ENCODE peak calls at places on chromosome 21, in five cellular contexts. Z, Y, N, K and G are unnamed samples.

GRCh38 chr21:42366292-42367010 is at the start of gene TFF1:
- DNase-seq in Y (no peak), K (no peak), N (no peak), Z (no peak), G (peak)

GRCh38 chr21:31993826-31994791 is 121.3 kb downstream of the HUNK start:
- DNase-seq in K (no peak), Y (no peak), Z (no peak), N (no peak), G (no peak)

GRCh38 chr21:35727830-35728229 is 332.5 kb downstream of the SETD4 start:
- DNase-seq in Z (no peak), K (no peak), Y (no peak), N (no peak), G (no peak)

GRCh38 chr21:17427157-17427556 is 85.7 kb upstream of the CXADR start:
- DNase-seq in N (no peak), Z (no peak), K (no peak), Y (no peak), G (no peak)

GRCh38 chr21:42145569-42146250 is 73.2 kb upstream of the ABCG1 start:
- DNase-seq in Y (peak), N (peak), K (peak), Z (peak), G (peak)

GRCh38 chr21:17454315-17455027 is 58.4 kb upstream of the CXADR start:
- DNase-seq in Z (peak), N (peak), K (peak), Y (peak), G (peak)

GRCh38 chr21:35252831-35253230 is 203.7 kb upstream of the RUNX1 start:
- DNase-seq in Y (no peak), N (no peak), Z (no peak), K (no peak), G (no peak)

GRCh38 chr21:36867506-36867905 is 99.0 kb downstream of the HLCS start:
- DNase-seq in Z (no peak), K (no peak), N (no peak), Y (no peak), G (no peak)

GRCh38 chr21:42599962-42600361 is 53.5 kb upstream of the PDE9A start:
- DNase-seq in Y (no peak), Z (no peak), N (no peak), K (no peak), G (no peak)

GRCh38 chr21:17476006-17476405 is 36.8 kb upstream of the CXADR start:
- DNase-seq in Z (no peak), K (no peak), N (no peak), Y (no peak), G (no peak)

GRCh38 chr21:31641416-31641922 is 18.0 kb upstream of the SOD1 start:
- DNase-seq in N (no peak), K (no peak), Z (no peak), Y (no peak), G (no peak)

GRCh38 chr21:40333731-40334130 is 466.5 kb downstream of the PCP4 start:
- DNase-seq in N (no peak), Z (no peak), K (no peak), Y (no peak), G (no peak)

GRCh38 chr21:43195131-43196021 is 26.6 kb downstream of the CRYAA start:
- DNase-seq in K (no peak), Y (peak), Z (no peak), N (no peak), G (no peak)

GRCh38 chr21:29712818-29713217 is 227.0 kb downstream of the GRIK1 start:
- DNase-seq in N (no peak), Y (no peak), Z (no peak), K (no peak), G (no peak)

GRCh38 chr21:42447182-42447581 is 43.5 kb downstream of the UBASH3A start:
- DNase-seq in Y (no peak), Z (no peak), N (no peak), K (no peak), G (no peak)

GRCh38 chr21:41921089-41921819 is 32.6 kb downstream of the C2CD2 start:
- DNase-seq in Z (no peak), K (no peak), N (no peak), Y (no peak), G (no peak)

GRCh38 chr21:8992731-8993174 is 1528.6 kb upstream of the TPTE start:
- DNase-seq in Y (peak), N (no peak), K (no peak), Z (no peak), G (peak)

GRCh38 chr21:40575983-40576382 is 271.0 kb downstream of the DSCAM start:
- DNase-seq in Y (no peak), K (no peak), Z (no peak), N (no peak), G (no peak)

GRCh38 chr21:41816583-41817165 is 49.8 kb upstream of the RIPK4 start:
- DNase-seq in N (peak), K (peak), Z (peak), Y (peak), G (peak)

GRCh38 chr21:41766883-41767605 is at the start of gene RIPK4:
- DNase-seq in Z (peak), N (peak), K (no peak), Y (peak), G (no peak)

GRCh38 chr21:15061747-15062146 is 3.1 kb downstream of the NRIP1 start:
- DNase-seq in N (no peak), Z (no peak), Y (no peak), K (no peak), G (peak)

GRCh38 chr21:41133896-41134522 is 34.0 kb upstream of the BACE2 start:
- DNase-seq in Z (peak), K (peak), N (peak), Y (no peak), G (peak)

GRCh38 chr21:29798840-29799239 is 141.0 kb downstream of the GRIK1 start:
- DNase-seq in Y (no peak), K (no peak), N (no peak), Z (no peak), G (no peak)

GRCh38 chr21:23401278-23401677 is 2206.0 kb downstream of the MRPL39 start:
- DNase-seq in Z (peak), Y (no peak), N (no peak), K (no peak), G (peak)

GRCh38 chr21:17987328-17987727 is 168.2 kb upstream of the C21orf91 start:
- DNase-seq in Z (no peak), N (no peak), Y (no peak), K (no peak), G (no peak)

GRCh38 chr21:17461582-17461981 is 51.3 kb upstream of the CXADR start:
- DNase-seq in Z (no peak), K (no peak), N (peak), Y (no peak), G (no peak)

GRCh38 chr21:31326478-31327247 is 17.4 kb downstream of the TIAM1 start:
- DNase-seq in K (no peak), N (no peak), Y (no peak), Z (no peak), G (no peak)

GRCh38 chr21:36454706-36455105 is 25.2 kb downstream of the CLDN14 start:
- DNase-seq in K (no peak), Z (no peak), N (no peak), Y (no peak), G (no peak)

GRCh38 chr21:42459583-42460215 is 36.3 kb downstream of the RSPH1 start:
- DNase-seq in K (no peak), Z (no peak), Y (no peak), N (no peak), G (no peak)

GRCh38 chr21:30268608-30269197 is 14.0 kb downstream of the KRTAP24-1 start:
- DNase-seq in Z (peak), N (no peak), K (no peak), Y (peak), G (no peak)

GRCh38 chr21:42475526-42476492 is 20.2 kb downstream of the RSPH1 start:
- DNase-seq in Y (no peak), Z (no peak), N (no peak), K (no peak), G (no peak)

GRCh38 chr21:36987845-36988244 is 18.7 kb upstream of the RIPPLY3 start:
- DNase-seq in Y (no peak), N (no peak), Z (no peak), K (no peak), G (no peak)

GRCh38 chr21:30668776-30669175 is 26.1 kb downstream of the KRTAP20-3 start:
- DNase-seq in Z (no peak), Y (no peak), N (no peak), K (no peak), G (no peak)

GRCh38 chr21:14880922-14881321 is 183.9 kb downstream of the NRIP1 start:
- DNase-seq in K (no peak), Z (no peak), N (peak), Y (no peak), G (peak)

GRCh38 chr21:14673649-14674048 is 127.5 kb upstream of the SAMSN1 start:
- DNase-seq in Y (no peak), N (no peak), K (no peak), Z (peak), G (no peak)

GRCh38 chr21:41953249-41953830 is 478 bp downstream of the C2CD2 start:
- DNase-seq in Y (no peak), N (peak), Z (peak), K (no peak), G (no peak)

GRCh38 chr21:44582055-44582454 is 1.7 kb upstream of the KRTAP10-5 start:
- DNase-seq in Y (peak), N (no peak), Z (no peak), K (no peak), G (no peak)
- H2AFZ ChIP-seq in Y (no peak), N (no peak), Z (no peak), K (no peak), G (no peak)

GRCh38 chr21:26374817-26375216 is 198.3 kb downstream of the CYYR1 start:
- DNase-seq in N (peak), Z (no peak), Y (no peak), K (no peak), G (peak)

GRCh38 chr21:26377111-26377694 is 195.9 kb downstream of the CYYR1 start:
- DNase-seq in N (peak), Z (no peak), Y (no peak), K (no peak), G (no peak)

DNA sequence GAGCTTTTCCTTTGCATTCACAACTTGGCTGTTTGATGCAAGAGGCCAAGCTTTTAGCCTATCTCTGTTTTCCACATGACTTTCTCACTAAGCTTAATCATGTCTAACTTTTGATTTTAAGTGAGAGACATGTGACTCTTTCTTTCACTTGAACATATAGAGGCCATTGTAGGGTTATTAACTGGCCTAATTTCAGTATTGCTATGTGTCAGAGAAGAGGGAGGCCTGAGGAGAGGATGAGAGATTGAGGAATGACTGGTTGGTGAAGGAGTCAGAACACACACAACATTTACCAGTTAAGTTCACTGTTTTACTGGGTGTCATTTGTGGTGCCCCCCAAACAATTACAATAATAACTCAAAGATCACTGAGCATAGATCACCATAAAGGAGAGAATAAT is 193.5 kb downstream of the CYYR1 start:
- DNase-seq in K (no peak), N (no peak), Z (no peak), Y (no peak), G (no peak)
- H3K9ac ChIP-seq in K (no peak), N (no peak), Z (no peak), Y (no peak), G (no peak)

GRCh38 chr21:46142581-46143473 is 12.6 kb downstream of the FTCD start:
- DNase-seq in N (no peak), Z (no peak), K (no peak), Y (no peak), G (no peak)
- H2AFZ ChIP-seq in N (no peak), Z (no peak), K (peak), Y (no peak), G (no peak)

DNA sequence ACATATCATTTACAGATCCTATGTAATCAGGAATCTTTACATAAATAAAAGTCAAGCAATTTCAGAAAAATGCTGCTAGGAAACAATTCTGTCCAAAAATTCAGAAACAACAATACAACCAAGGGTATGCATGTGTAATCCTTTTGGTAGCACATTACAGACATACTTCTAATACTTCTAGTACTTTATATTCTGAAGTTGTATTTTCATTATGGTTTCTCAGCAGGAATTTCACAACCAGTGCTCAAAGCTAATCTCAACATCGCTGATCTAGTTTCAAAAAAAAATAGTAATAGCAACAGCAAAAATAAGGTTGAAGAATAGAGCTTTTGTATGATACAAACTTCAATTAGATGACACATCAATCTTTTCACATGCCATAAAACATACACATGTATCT is 545.2 kb downstream of the LTN1 start:
- DNase-seq in K (no peak), N (peak), Y (no peak), Z (no peak), G (no peak)
- H3K9ac ChIP-seq in K (no peak), N (no peak), Y (no peak), Z (no peak), G (no peak)

DNA sequence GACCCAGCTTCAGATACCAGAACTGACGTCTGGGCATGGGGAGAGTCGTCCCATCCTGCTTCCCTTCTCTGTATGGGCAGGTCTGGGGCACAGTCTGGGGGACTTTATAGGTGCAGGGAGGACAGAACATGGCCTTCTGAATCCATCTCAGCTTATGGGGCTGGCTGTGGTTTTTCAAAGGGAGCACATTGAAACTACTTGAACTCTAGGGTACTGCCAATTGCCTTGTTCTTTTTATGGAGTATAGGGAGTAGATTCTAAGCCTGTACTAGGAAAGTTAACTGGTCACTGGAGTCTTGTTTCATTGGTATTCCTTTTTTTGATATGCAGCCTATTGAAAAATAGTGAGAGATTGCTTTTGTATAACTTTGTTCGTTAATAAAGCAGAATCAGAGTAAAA is 90.2 kb downstream of the ATP5PO start:
- DNase-seq in N (no peak), Z (no peak), Y (no peak), K (no peak), G (no peak)
- H2AFZ ChIP-seq in N (no peak), Z (no peak), Y (no peak), K (no peak), G (no peak)

DNA sequence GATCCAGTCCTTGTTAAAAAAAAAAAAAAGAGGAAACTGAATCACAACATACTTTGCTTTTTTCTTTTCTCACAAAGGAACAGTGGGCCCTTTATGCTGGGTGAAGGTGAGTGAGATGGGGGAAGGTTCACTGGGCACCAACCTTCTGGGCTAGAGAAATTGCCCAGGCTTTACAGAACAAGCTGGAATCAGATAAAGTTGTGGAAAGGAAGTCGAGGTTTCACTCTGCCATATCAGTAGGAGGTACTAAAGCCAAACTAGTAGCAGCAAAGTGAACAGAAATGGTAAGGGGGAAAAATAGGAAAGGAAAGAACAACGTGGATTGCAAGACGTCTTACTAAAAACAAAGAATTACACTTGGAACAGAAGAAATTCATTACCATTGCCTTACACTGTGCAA is 2.9 kb downstream of the IFNAR2 start:
- DNase-seq in N (peak), Z (no peak), Y (no peak), K (no peak), G (peak)
- H3K9ac ChIP-seq in N (no peak), Z (no peak), Y (no peak), K (no peak), G (no peak)

GRCh38 chr21:16196521-16197208 is 466.9 kb downstream of the USP25 start:
- DNase-seq in Z (no peak), N (peak), K (no peak), Y (no peak), G (peak)
- H2AFZ ChIP-seq in Z (no peak), N (peak), K (no peak), Y (no peak), G (peak)

GRCh38 chr21:38823737-38824123 is 18.0 kb downstream of the ETS2 start:
- DNase-seq in Y (no peak), Z (no peak), K (no peak), N (no peak), G (peak)
- H3K9ac ChIP-seq in Y (no peak), Z (no peak), K (no peak), N (no peak), G (peak)

DNA sequence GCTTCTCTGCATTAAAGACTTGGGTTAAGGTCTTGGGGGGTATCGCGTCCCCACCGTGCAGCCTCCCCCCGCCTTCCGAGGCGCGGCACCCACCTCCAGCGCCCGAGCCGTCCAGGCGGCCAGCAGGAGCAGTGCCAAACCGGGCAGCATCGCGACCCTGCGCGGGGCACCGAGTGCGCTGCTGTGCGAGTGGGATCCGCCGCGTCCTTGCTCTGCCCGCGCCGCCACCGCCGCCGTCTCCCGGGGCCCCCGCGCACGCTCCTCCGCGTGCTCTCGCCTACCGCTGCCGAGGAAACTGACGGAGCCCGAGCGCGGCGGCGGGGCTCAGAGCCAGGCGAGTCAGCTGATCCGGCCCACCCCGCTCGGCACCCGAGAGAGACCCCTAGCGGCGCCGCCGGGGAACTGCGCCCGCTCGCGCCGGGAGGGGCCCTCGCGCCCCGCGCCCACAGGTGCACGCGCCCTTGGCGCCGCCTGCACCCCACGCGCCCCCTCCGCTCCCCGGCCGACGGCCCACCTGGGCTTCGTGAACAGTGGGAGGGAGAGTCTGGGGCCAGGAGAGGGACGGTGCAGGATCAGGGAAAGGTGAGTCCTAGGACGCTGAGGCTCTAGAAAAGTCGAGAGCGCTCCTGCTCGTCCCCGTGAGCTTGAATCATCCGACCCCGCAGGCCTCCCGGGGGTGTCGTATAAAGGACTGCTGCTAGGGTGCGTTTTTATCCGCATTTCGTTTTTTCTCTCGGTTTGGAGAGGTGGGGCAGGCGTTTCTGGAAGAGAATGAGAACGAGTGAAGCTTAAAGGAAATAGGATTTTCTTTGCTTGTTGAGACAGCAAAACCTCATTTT is at the start of gene APP:
- DNase-seq in Z (peak), Y (peak), K (peak), N (peak), G (peak)
- H2AFZ ChIP-seq in Z (peak), Y (peak), K (peak), N (peak), G (peak)